ENCODE peak calls at places on chromosomes 3 and 15, in seven cellular contexts. S is suprapubic skin; G is tibial artery; D is CD8-positive, alpha-beta T cell; N is adrenal gland; H is kidney; U is breast epithelium. V is an unnamed sample.

GRCh38 chr3:171982829-171983228 is 56.5 kb upstream of the FNDC3B start:
- DNase-seq in S (no peak), D (no peak), G (no peak), N (no peak), U (no peak), H (no peak), V (no peak)

GRCh38 chr15:74631935-74632560 is 16.4 kb downstream of the CLK3 start:
- DNase-seq in S (no peak), G (peak; percentile 65), D (peak; percentile 60), H (no peak), N (peak; percentile 56), U (no peak), V (peak; percentile 74)

GRCh38 chr3:38966956-38967795 is 84.6 kb downstream of the SCN11A start:
- DNase-seq in S (no peak), D (no peak), G (no peak), H (no peak), N (no peak), U (no peak), V (no peak)

GRCh38 chr15:78223396-78224023 is 10.9 kb downstream of the ACSBG1 start:
- DNase-seq in U (no peak), S (peak; percentile 41), G (no peak), D (no peak), N (no peak), H (no peak), V (no peak)

GRCh38 chr3:191962324-191962723 is 501.4 kb downstream of the PYDC2 start:
- DNase-seq in S (no peak), G (no peak), N (no peak), D (no peak), H (no peak), U (no peak), V (no peak)

GRCh38 chr3:45367451-45367850 is 20.9 kb upstream of the LARS2 start:
- DNase-seq in D (no peak), N (no peak), G (no peak), U (no peak), S (no peak), H (no peak), V (no peak)

GRCh38 chr3:183375787-183376186 is 52.6 kb downstream of the MCF2L2 start:
- DNase-seq in D (no peak), S (no peak), N (no peak), H (no peak), G (no peak), U (no peak), V (no peak)

GRCh38 chr3:46162975-46163550 is 45.0 kb downstream of the CCR1 start:
- DNase-seq in G (no peak), D (no peak), S (no peak), U (no peak), N (no peak), H (no peak), V (no peak)

GRCh38 chr3:186806173-186807055 is at the start of gene RFC4:
- DNase-seq in S (peak; percentile 92), U (peak; percentile 77), G (peak; percentile 78), N (peak; percentile 87), D (peak; percentile 84), H (peak; percentile 96), V (peak; percentile 90)

GRCh38 chr15:72599855-72600464 is 54.5 kb upstream of the GOLGA6B start:
- DNase-seq in D (no peak), N (peak; percentile 41), H (no peak), U (no peak), S (no peak), G (no peak), V (no peak)

DNA sequence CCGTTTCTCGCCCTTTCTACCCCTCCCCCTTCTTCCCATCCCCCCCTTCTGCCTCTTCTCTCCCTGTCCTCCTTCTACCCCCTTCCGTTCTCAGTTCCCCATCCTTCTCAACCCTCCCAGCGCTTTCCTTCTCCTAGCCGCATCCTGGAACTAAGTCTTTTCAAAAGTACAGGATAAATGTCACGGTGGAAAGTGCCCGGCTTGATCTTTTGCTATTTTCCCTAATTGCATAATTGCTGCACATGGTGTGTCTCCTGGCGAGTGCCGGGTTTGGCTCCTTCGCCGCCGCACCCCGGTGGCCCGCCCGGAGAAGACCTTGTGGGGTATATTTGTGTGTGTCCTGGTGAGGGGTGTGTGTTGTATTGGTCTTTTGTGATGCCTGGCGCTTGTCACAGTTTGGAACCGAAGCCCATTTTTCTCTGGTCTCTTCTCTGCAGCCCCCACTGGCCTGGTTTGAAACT is 554 bp downstream of the UBE2E2 start:
- DNase-seq in U (peak; percentile 18), S (peak; percentile 62), D (no peak), H (peak; percentile 58), G (peak; percentile 41), N (peak; percentile 22), V (peak; percentile 74)
- H3K27ac ChIP-seq in U (peak overlapping the region; percentile 85), S (peak overlapping the region; percentile 93), D (peak overlapping the region; percentile 51), H (peak overlapping the region; percentile 85), G (peak overlapping the region; percentile 94), N (peak overlapping the region; percentile 93), V (peak overlapping the region; percentile 87)

GRCh38 chr3:11530153-11530721 is 113.5 kb downstream of the VGLL4 start:
- DNase-seq in U (peak; percentile 58), D (no peak), H (no peak), G (no peak), S (peak; percentile 44), N (no peak), V (no peak)
- TF ChIP-seq CTCF in U (no peak), D (no peak), H (no peak), G (no peak), S (no peak), N (no peak), V (no peak)

DNA sequence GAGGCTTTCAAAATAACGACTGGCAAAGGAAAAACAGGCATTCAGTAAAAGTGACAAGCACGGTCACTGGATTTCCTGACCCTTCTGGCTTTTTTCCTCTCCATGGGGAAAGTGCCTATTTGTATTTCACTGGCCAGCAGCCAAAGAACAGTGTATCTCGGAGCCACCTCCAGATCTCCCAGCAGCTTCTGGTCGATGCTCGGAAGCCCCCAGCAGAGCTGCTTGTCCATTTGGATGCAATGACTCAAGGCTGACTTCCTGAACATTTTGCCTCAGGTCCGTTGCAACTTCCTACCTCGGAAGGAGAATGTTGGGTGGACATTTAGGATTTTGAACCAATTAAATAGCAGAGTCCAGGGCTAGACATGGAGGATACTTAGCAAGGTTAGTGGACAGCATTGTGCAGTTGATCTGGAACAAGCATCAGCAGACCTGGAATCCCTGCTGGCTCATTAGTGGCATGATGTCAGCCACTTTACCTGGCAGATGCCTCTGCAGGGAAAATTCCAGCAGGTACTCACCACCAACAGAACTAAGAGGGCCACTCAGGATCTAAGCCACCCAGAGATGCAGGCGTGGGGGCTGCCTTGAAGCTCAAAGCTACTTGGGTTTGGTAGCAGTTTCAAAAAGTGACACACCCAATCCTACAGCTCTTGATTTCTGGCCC is 1.1 kb downstream of the FAM107A start:
- DNase-seq in S (no peak), G (no peak), H (no peak), U (no peak), D (no peak), N (peak; percentile 14), V (no peak)
- H3K4me3 ChIP-seq in S (peak overlapping the region; percentile 36), G (no peak overlapping the region), H (peak overlapping the region; percentile 46), U (peak overlapping the region; percentile 44), D (no peak overlapping the region), N (no peak overlapping the region), V (peak overlapping the region; percentile 57)

GRCh38 chr3:111749171-111750170 is 109.6 kb upstream of the PHLDB2 start:
- DNase-seq in N (no peak), U (no peak), H (no peak), G (no peak), S (no peak), D (no peak), V (no peak)
- H3K27ac ChIP-seq in N (no peak overlapping the region), U (no peak overlapping the region), H (no peak overlapping the region), G (no peak overlapping the region), S (no peak overlapping the region), D (no peak overlapping the region), V (no peak overlapping the region)

GRCh38 chr3:122383915-122384697 is at the start of gene FAM162A:
- DNase-seq in D (peak; percentile 93), G (peak; percentile 94), S (peak; percentile 93), N (peak; percentile 95), U (peak; percentile 86), H (peak; percentile 98), V (peak; percentile 94)
- TF ChIP-seq CTCF in D (peak; percentile 66), G (peak; percentile 48), S (peak; percentile 62), N (no peak), U (peak; percentile 42), H (peak; percentile 70), V (peak; percentile 0)

GRCh38 chr15:67790610-67791319 is 34.5 kb upstream of the SKOR1 start:
- DNase-seq in H (no peak), S (no peak), G (no peak), N (no peak), U (no peak), D (no peak), V (no peak)
- H3K4me3 ChIP-seq in H (no peak overlapping the region), S (no peak overlapping the region), G (no peak overlapping the region), N (no peak overlapping the region), U (no peak overlapping the region), D (no peak overlapping the region), V (no peak overlapping the region)

DNA sequence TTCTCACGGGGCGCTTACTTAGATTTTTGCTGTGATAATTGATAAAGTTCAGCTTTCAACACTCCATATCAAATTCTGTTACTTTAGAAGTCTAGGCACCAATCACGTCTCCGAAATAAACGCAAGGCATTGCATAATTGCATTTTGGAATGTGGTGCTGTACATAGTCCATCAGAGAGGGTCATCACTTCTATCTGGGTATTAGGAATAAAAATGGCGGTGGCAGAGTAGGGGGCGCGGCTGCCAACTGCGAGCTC is 365 bp upstream of the UQCC5 start:
- DNase-seq in S (no peak), U (no peak), N (no peak), H (no peak), D (no peak), G (no peak), V (no peak)
- H3K27ac ChIP-seq in S (no peak overlapping the region), U (peak overlapping the region; percentile 89), N (peak overlapping the region; percentile 67), H (no peak overlapping the region), D (no peak overlapping the region), G (peak overlapping the region; percentile 36), V (peak overlapping the region; percentile 94)

GRCh38 chr3:149417727-149418126 is 40.3 kb upstream of the TM4SF1 start:
- DNase-seq in H (no peak), D (no peak), S (no peak), N (no peak), U (no peak), G (no peak), V (no peak)
- TF ChIP-seq CTCF in H (no peak), D (no peak), S (no peak), N (no peak), U (no peak), G (no peak), V (no peak)